ENCODE peak calls at places on chromosomes 12 and 14, in seven cellular contexts. One of them, this sample, is unnamed.

GRCh38 chr12:63795032-63795687 is 15.5 kb downstream of the RXYLT1 start:
- DNase-seq in NCI-H510A treated with DMSO at 0.1 percent for 48 hours: no peak
- DNase-seq in heart left ventricle: no peak
- DNase-seq in cerebellum: no peak
- DNase-seq in ACHN: no peak
- DNase-seq in HEK293T: no peak
- DNase-seq in tibial nerve: no peak
- DNase-seq in this sample: no peak

GRCh38 chr12:9721394-9722092 is 11.4 kb downstream of the CLECL1 start:
- DNase-seq in NCI-H510A treated with DMSO at 0.1 percent for 48 hours: peak; percentile 3
- DNase-seq in heart left ventricle: no peak
- DNase-seq in cerebellum: no peak
- DNase-seq in ACHN: no peak
- DNase-seq in HEK293T: no peak
- DNase-seq in tibial nerve: no peak
- DNase-seq in this sample: no peak

GRCh38 chr14:40694026-40694425 is 912.6 kb upstream of the LRFN5 start:
- DNase-seq in NCI-H510A treated with DMSO at 0.1 percent for 48 hours: no peak
- DNase-seq in heart left ventricle: no peak
- DNase-seq in cerebellum: no peak
- DNase-seq in ACHN: no peak
- DNase-seq in HEK293T: no peak
- DNase-seq in tibial nerve: no peak
- DNase-seq in this sample: no peak

GRCh38 chr14:31411218-31411727 is 9.1 kb downstream of the HEATR5A start:
- DNase-seq in NCI-H510A treated with DMSO at 0.1 percent for 48 hours: no peak
- DNase-seq in heart left ventricle: no peak
- DNase-seq in cerebellum: no peak
- DNase-seq in ACHN: no peak
- DNase-seq in HEK293T: no peak
- DNase-seq in tibial nerve: no peak
- DNase-seq in this sample: no peak

GRCh38 chr12:6644903-6645302 is 2.3 kb downstream of the ACRBP start:
- DNase-seq in NCI-H510A treated with DMSO at 0.1 percent for 48 hours: no peak
- DNase-seq in heart left ventricle: no peak
- DNase-seq in cerebellum: no peak
- DNase-seq in ACHN: no peak
- DNase-seq in HEK293T: no peak
- DNase-seq in tibial nerve: peak; percentile 28
- DNase-seq in this sample: no peak

GRCh38 chr12:56377310-56377988 is 14.8 kb upstream of the APOF start:
- DNase-seq in NCI-H510A treated with DMSO at 0.1 percent for 48 hours: no peak
- DNase-seq in heart left ventricle: no peak
- DNase-seq in cerebellum: no peak
- DNase-seq in ACHN: peak; percentile 53
- DNase-seq in HEK293T: no peak
- DNase-seq in tibial nerve: no peak
- DNase-seq in this sample: peak; percentile 20

GRCh38 chr14:53247596-53248370 is 94.7 kb upstream of the DDHD1 start:
- DNase-seq in NCI-H510A treated with DMSO at 0.1 percent for 48 hours: no peak
- DNase-seq in heart left ventricle: no peak
- DNase-seq in cerebellum: peak; percentile 2
- DNase-seq in ACHN: no peak
- DNase-seq in HEK293T: no peak
- DNase-seq in tibial nerve: no peak
- DNase-seq in this sample: no peak

GRCh38 chr14:65431951-65432350 is 19.4 kb downstream of the FUT8 start:
- DNase-seq in NCI-H510A treated with DMSO at 0.1 percent for 48 hours: no peak
- DNase-seq in heart left ventricle: no peak
- DNase-seq in cerebellum: no peak
- DNase-seq in ACHN: no peak
- DNase-seq in HEK293T: no peak
- DNase-seq in tibial nerve: no peak
- DNase-seq in this sample: no peak

GRCh38 chr12:58803893-58804292 is 116.4 kb downstream of the LRIG3 start:
- DNase-seq in NCI-H510A treated with DMSO at 0.1 percent for 48 hours: no peak
- DNase-seq in heart left ventricle: no peak
- DNase-seq in cerebellum: no peak
- DNase-seq in ACHN: peak; percentile 32
- DNase-seq in HEK293T: no peak
- DNase-seq in tibial nerve: no peak
- DNase-seq in this sample: peak; percentile 58

GRCh38 chr12:3168775-3169221 is 91.6 kb downstream of the TSPAN9 start:
- DNase-seq in NCI-H510A treated with DMSO at 0.1 percent for 48 hours: peak; percentile 53
- DNase-seq in heart left ventricle: no peak
- DNase-seq in cerebellum: peak; percentile 90
- DNase-seq in ACHN: peak; percentile 97
- DNase-seq in HEK293T: peak; percentile 38
- DNase-seq in tibial nerve: no peak
- DNase-seq in this sample: peak; percentile 81

GRCh38 chr12:94553130-94553519 is 93.5 kb upstream of the CEP83 start:
- DNase-seq in NCI-H510A treated with DMSO at 0.1 percent for 48 hours: no peak
- DNase-seq in heart left ventricle: no peak
- DNase-seq in cerebellum: no peak
- DNase-seq in ACHN: peak; percentile 76
- DNase-seq in HEK293T: no peak
- DNase-seq in tibial nerve: no peak
- DNase-seq in this sample: peak; percentile 33

GRCh38 chr14:77033622-77034521 is 5.4 kb upstream of the IRF2BPL start:
- DNase-seq in NCI-H510A treated with DMSO at 0.1 percent for 48 hours: peak; percentile 91
- DNase-seq in heart left ventricle: peak; percentile 93
- DNase-seq in cerebellum: peak; percentile 79
- DNase-seq in ACHN: peak; percentile 79
- DNase-seq in HEK293T: peak; percentile 62
- DNase-seq in tibial nerve: peak; percentile 72
- DNase-seq in this sample: peak; percentile 78

GRCh38 chr12:6321905-6322304 is 11.4 kb downstream of the PLEKHG6 start:
- DNase-seq in NCI-H510A treated with DMSO at 0.1 percent for 48 hours: no peak
- DNase-seq in heart left ventricle: no peak
- DNase-seq in cerebellum: no peak
- DNase-seq in ACHN: no peak
- DNase-seq in HEK293T: no peak
- DNase-seq in tibial nerve: no peak
- DNase-seq in this sample: no peak

GRCh38 chr12:78343657-78344056 is 513.0 kb downstream of the NAV3 start:
- DNase-seq in NCI-H510A treated with DMSO at 0.1 percent for 48 hours: no peak
- DNase-seq in heart left ventricle: no peak
- DNase-seq in cerebellum: no peak
- DNase-seq in ACHN: no peak
- DNase-seq in HEK293T: no peak
- DNase-seq in tibial nerve: no peak
- DNase-seq in this sample: no peak

GRCh38 chr12:47808574-47809380 is 10.9 kb downstream of the HDAC7 start:
- DNase-seq in NCI-H510A treated with DMSO at 0.1 percent for 48 hours: no peak
- DNase-seq in heart left ventricle: peak; percentile 67
- DNase-seq in cerebellum: no peak
- DNase-seq in ACHN: peak; percentile 56
- DNase-seq in HEK293T: no peak
- DNase-seq in tibial nerve: no peak
- DNase-seq in this sample: no peak

GRCh38 chr14:65206448-65207096 is 104.3 kb upstream of the MAX start:
- DNase-seq in NCI-H510A treated with DMSO at 0.1 percent for 48 hours: no peak
- DNase-seq in heart left ventricle: no peak
- DNase-seq in cerebellum: no peak
- DNase-seq in ACHN: no peak
- DNase-seq in HEK293T: no peak
- DNase-seq in tibial nerve: no peak
- DNase-seq in this sample: peak; percentile 52

GRCh38 chr12:107778383-107779015 is 4.0 kb downstream of the ASCL4 start:
- DNase-seq in NCI-H510A treated with DMSO at 0.1 percent for 48 hours: no peak
- DNase-seq in heart left ventricle: no peak
- DNase-seq in cerebellum: no peak
- DNase-seq in ACHN: no peak
- DNase-seq in HEK293T: no peak
- DNase-seq in tibial nerve: no peak
- DNase-seq in this sample: no peak

GRCh38 chr12:57131896-57132744 is 3.8 kb downstream of the LRP1 start:
- DNase-seq in NCI-H510A treated with DMSO at 0.1 percent for 48 hours: peak; percentile 13
- DNase-seq in heart left ventricle: no peak
- DNase-seq in cerebellum: no peak
- DNase-seq in ACHN: no peak
- DNase-seq in HEK293T: no peak
- DNase-seq in tibial nerve: no peak
- DNase-seq in this sample: no peak

GRCh38 chr12:66354291-66354690 is 52.0 kb downstream of the HELB start:
- DNase-seq in NCI-H510A treated with DMSO at 0.1 percent for 48 hours: no peak
- DNase-seq in heart left ventricle: no peak
- DNase-seq in cerebellum: no peak
- DNase-seq in ACHN: no peak
- DNase-seq in HEK293T: no peak
- DNase-seq in tibial nerve: no peak
- DNase-seq in this sample: no peak

GRCh38 chr14:57209561-57209960 is 59.1 kb downstream of the EXOC5 start:
- DNase-seq in NCI-H510A treated with DMSO at 0.1 percent for 48 hours: no peak
- DNase-seq in heart left ventricle: no peak
- DNase-seq in cerebellum: no peak
- DNase-seq in ACHN: peak; percentile 19
- DNase-seq in HEK293T: no peak
- DNase-seq in tibial nerve: no peak
- DNase-seq in this sample: no peak

This sample was measured in AG08396.